ENCODE peak calls at places on chromosomes 5 and 9, in five cellular contexts. One of them, this sample, is unnamed.

GRCh38 chr5:3913264-3913663 is 317.6 kb downstream of the IRX1 start:
- DNase-seq in M059J: no peak
- DNase-seq in WTC11: no peak
- DNase-seq in NCI-H345: no peak
- DNase-seq in putamen: no peak
- DNase-seq in this sample: no peak

GRCh38 chr5:81626524-81626923 is 124.4 kb downstream of the SSBP2 start:
- DNase-seq in putamen: no peak
- DNase-seq in NCI-H345: no peak
- DNase-seq in M059J: peak; percentile 77
- DNase-seq in WTC11: no peak
- DNase-seq in this sample: no peak

GRCh38 chr9:91948423-91949292 is 1.4 kb downstream of the ROR2 start:
- DNase-seq in M059J: peak; percentile 61
- DNase-seq in NCI-H345: peak; percentile 58
- DNase-seq in WTC11: peak; percentile 77
- DNase-seq in putamen: no peak
- DNase-seq in this sample: no peak

GRCh38 chr5:73638344-73639095 is 12.5 kb downstream of the ARHGEF28 start:
- DNase-seq in putamen: no peak
- DNase-seq in WTC11: no peak
- DNase-seq in M059J: peak; percentile 72
- DNase-seq in NCI-H345: no peak
- DNase-seq in this sample: no peak

GRCh38 chr5:98109561-98110006 is 663.9 kb upstream of the RGMB start:
- DNase-seq in NCI-H345: no peak
- DNase-seq in putamen: no peak
- DNase-seq in WTC11: no peak
- DNase-seq in M059J: peak; percentile 75
- DNase-seq in this sample: no peak

GRCh38 chr5:68290260-68290674 is 74.7 kb downstream of the PIK3R1 start:
- DNase-seq in putamen: peak; percentile 82
- DNase-seq in WTC11: no peak
- DNase-seq in M059J: peak; percentile 46
- DNase-seq in NCI-H345: peak; percentile 3
- DNase-seq in this sample: peak; percentile 57

GRCh38 chr9:33263131-33263935 is 1.2 kb downstream of the BAG1 start:
- DNase-seq in WTC11: no peak
- DNase-seq in NCI-H345: peak; percentile 20
- DNase-seq in putamen: peak; percentile 6
- DNase-seq in M059J: peak; percentile 40
- DNase-seq in this sample: no peak

GRCh38 chr5:109324941-109325340 is 84.8 kb downstream of the PJA2 start:
- DNase-seq in M059J: no peak
- DNase-seq in WTC11: no peak
- DNase-seq in NCI-H345: no peak
- DNase-seq in putamen: no peak
- DNase-seq in this sample: no peak

GRCh38 chr5:112757468-112758208 is 20.0 kb downstream of the APC start:
- DNase-seq in M059J: peak; percentile 65
- DNase-seq in NCI-H345: peak; percentile 55
- DNase-seq in putamen: peak; percentile 65
- DNase-seq in WTC11: no peak
- DNase-seq in this sample: peak; percentile 77

GRCh38 chr5:35369965-35370790 is 139.9 kb upstream of the PRLR start:
- DNase-seq in NCI-H345: no peak
- DNase-seq in WTC11: peak; percentile 16
- DNase-seq in M059J: peak; percentile 13
- DNase-seq in putamen: peak; percentile 31
- DNase-seq in this sample: no peak